ENCODE peak calls at places on chromosomes 16 and 17, in nine cellular contexts. X is esophagus muscularis mucosa, O is vagina, B is stomach, M is sigmoid colon, W is prostate gland, C is spleen, J is transverse colon, H is suprapubic skin. T is an unnamed sample.
A peak's percentile ranks its signal among the peaks of the same experiment; 100 is the strongest.

GRCh38 chr16:83705856-83706255 is 101.9 kb upstream of the HSBP1 start:
- DNase-seq in J (no peak), X (no peak), O (no peak), M (no peak), B (no peak), W (no peak), C (no peak), H (no peak), T (no peak)

GRCh38 chr17:41629826-41630670 is 5.7 kb upstream of the KRT17 start:
- DNase-seq in O (no peak), J (no peak), W (no peak), M (no peak), B (no peak), H (no peak), X (no peak), C (peak; percentile 22), T (no peak)

GRCh38 chr17:7782237-7782636 is 51.8 kb upstream of the KDM6B start:
- DNase-seq in J (no peak), O (no peak), M (no peak), W (no peak), C (no peak), B (no peak), X (no peak), H (no peak), T (no peak)

GRCh38 chr17:20242271-20242670 is 225.1 kb downstream of the LGALS9B start:
- DNase-seq in M (no peak), J (no peak), W (no peak), X (no peak), H (no peak), C (no peak), B (no peak), O (no peak), T (no peak)

GRCh38 chr16:528111-529011 is 849 bp downstream of the CAPN15 start:
- DNase-seq in X (no peak), B (peak; percentile 66), H (no peak), C (peak; percentile 88), W (no peak), M (no peak), O (no peak), J (peak; percentile 87), T (peak; percentile 63)

GRCh38 chr17:7356779-7357178 is 1.8 kb downstream of the TMEM95 start:
- DNase-seq in W (no peak), X (no peak), C (no peak), O (no peak), J (peak; percentile 13), H (no peak), B (no peak), M (no peak), T (no peak)

GRCh38 chr16:278863-279366 is 1.5 kb upstream of the ARHGDIG start:
- DNase-seq in O (no peak), X (no peak), J (no peak), H (no peak), B (peak; percentile 87), W (no peak), C (no peak), M (no peak), T (peak; percentile 45)

GRCh38 chr16:10485698-10486382 is 94.6 kb downstream of the EMP2 start:
- DNase-seq in X (no peak), W (no peak), B (no peak), C (no peak), M (no peak), O (no peak), H (no peak), J (no peak), T (no peak)

GRCh38 chr16:79918916-79919315 is 318.4 kb upstream of the MAF start:
- DNase-seq in O (no peak), X (no peak), B (no peak), J (no peak), M (no peak), H (no peak), C (no peak), W (no peak), T (no peak)

GRCh38 chr17:4728124-4728523 is 3.1 kb upstream of the MED11 start:
- DNase-seq in C (no peak), J (no peak), W (no peak), O (no peak), M (no peak), H (no peak), B (peak; percentile 72), X (no peak), T (peak; percentile 90)

GRCh38 chr17:46922804-46923635 is at the start of gene GOSR2:
- DNase-seq in J (peak; percentile 89), C (peak; percentile 97), W (peak; percentile 80), B (peak; percentile 85), O (no peak), H (peak; percentile 92), M (peak; percentile 91), X (peak; percentile 96), T (peak; percentile 95)

GRCh38 chr17:46925185-46925858 is 2.4 kb downstream of the GOSR2 start:
- DNase-seq in M (no peak), H (no peak), J (no peak), O (no peak), W (no peak), C (no peak), X (no peak), B (no peak), T (no peak)

GRCh38 chr17:46917041-46917440 is 5.9 kb upstream of the GOSR2 start:
- DNase-seq in H (no peak), O (no peak), C (no peak), X (no peak), J (no peak), M (no peak), W (no peak), B (no peak), T (no peak)

GRCh38 chr17:46917516-46917915 is 5.4 kb upstream of the GOSR2 start:
- DNase-seq in C (no peak), X (no peak), M (no peak), J (no peak), H (no peak), B (no peak), O (no peak), W (no peak), T (no peak)

DNA sequence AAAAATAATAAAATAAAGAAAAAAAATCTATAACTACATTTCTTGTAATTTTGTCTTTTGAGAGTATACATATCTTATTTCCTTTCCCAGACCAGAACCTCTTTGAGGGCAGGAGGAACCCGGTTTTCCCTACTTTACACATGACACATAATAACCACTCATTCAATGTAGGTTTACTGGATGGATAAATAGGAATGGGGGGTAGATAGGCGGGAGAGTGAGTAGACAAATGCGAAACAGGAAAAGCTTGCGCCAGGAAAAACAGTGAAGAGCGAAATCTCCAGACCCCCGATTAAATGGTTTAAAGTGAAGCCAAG is 515 bp upstream of the GOSR2 start:
- DNase-seq in M (no peak), H (no peak), J (no peak), O (no peak), X (no peak), C (no peak), B (no peak), W (no peak), T (no peak)
- TF ChIP-seq POLR2A in M (no peak), H (no peak), J (no peak), O (no peak), X (no peak), C (no peak), B (no peak), W (no peak), T (no peak)

GRCh38 chr16:88806491-88807111 is 3.0 kb downstream of the CDT1 start:
- DNase-seq in O (no peak), M (no peak), W (no peak), C (no peak), X (no peak), B (no peak), H (no peak), J (no peak), T (no peak)
- TF ChIP-seq POLR2AphosphoS5 in O (no peak), M (no peak), W (no peak), C (peak; percentile 54), X (no peak), B (no peak), H (no peak), J (no peak), T (no peak)

DNA sequence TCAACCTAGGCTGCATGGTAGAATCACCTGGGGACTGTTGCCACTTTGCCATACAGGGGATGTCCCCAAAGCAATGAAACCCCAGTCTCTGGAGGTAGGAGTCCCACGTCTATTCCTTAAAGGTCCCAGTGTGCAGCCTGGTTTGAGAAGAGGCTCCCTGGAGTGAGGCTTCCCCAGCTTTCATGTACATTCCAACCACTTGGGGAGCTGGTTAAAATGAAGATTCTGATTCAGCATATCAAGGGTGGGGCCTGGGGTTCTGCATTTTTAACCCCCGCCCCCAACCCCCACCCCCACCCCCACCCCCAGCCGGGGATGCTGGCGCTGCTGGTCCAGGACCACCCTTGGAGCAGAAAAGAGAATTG is 241.2 kb downstream of the FOXL1 start:
- DNase-seq in O (no peak), C (no peak), H (no peak), B (no peak), X (no peak), W (no peak), J (no peak), M (no peak), T (no peak)
- TF ChIP-seq CTCF in O (no peak), C (no peak), H (no peak), B (no peak), X (no peak), W (no peak), J (no peak), M (no peak), T (no peak)

GRCh38 chr17:80035937-80036714 is at the start of gene CCDC40:
- DNase-seq in X (peak; percentile 94), B (peak; percentile 87), O (no peak), M (peak; percentile 93), J (peak; percentile 87), C (peak; percentile 94), H (peak; percentile 92), W (peak; percentile 79), T (peak; percentile 97)
- TF ChIP-seq POLR2A in X (peak; percentile 48), B (no peak), O (no peak), M (peak; percentile 31), J (peak; percentile 60), C (no peak), H (no peak), W (peak; percentile 74), T (no peak)

GRCh38 chr16:81633680-81634379 is 145.3 kb upstream of the PLCG2 start:
- DNase-seq in B (no peak), M (no peak), J (no peak), C (no peak), O (no peak), H (no peak), W (no peak), X (no peak), T (no peak)
- TF ChIP-seq POLR2AphosphoS5 in B (no peak), M (no peak), J (no peak), C (no peak), O (no peak), H (no peak), W (no peak), X (no peak), T (no peak)

DNA sequence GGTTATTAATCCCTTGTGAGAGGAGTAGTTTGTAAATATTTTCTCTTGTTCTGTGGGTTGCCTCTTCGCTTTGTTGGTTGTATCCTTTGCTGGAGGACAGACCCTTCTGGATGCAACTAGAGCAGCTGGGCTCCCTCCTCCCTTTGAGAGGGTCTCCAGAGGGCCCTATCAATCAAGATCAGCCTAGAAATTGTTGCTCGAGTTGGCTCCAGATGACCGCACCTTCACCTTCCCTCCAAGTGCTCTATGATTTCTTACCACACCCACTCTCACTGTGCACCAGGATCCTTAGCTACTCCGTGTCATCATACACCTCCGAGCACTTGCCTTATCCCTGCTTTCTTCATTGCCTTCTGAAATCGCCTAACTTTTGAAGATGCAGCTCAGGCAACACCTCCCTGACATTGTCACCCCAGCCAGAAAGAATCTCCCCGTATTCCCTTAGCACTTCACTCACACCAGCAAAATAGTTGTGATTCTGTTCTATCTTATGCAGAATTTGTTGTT is 52.7 kb downstream of the ABAT start:
- DNase-seq in C (no peak), M (peak; percentile 6), O (no peak), X (no peak), B (no peak), J (no peak), H (no peak), W (no peak), T (no peak)
- TF ChIP-seq CTCF in C (no peak), M (no peak), O (no peak), X (no peak), B (no peak), J (no peak), H (no peak), W (no peak), T (no peak)